ENCODE peak calls at places on chromosomes 1 and 21, in eight cellular contexts. One of them, this sample, is unnamed.

GRCh38 chr1:2602866-2603520 is 16.4 kb downstream of the PRXL2B start:
- DNase-seq in mesenchymal stem cell: no peak
- DNase-seq in effector CD4-positive, alpha-beta T cell: no peak
- DNase-seq in stimulated activated CD8-positive, alpha-beta memory T cell treated with anti-CD3 and anti-CD28 coated beads, Interleukin-7, amount 100 ng/mL, for 48 hours: no peak
- DNase-seq in bronchial epithelial cell: no peak
- DNase-seq in foreskin fibroblast: no peak
- DNase-seq in NCI-H1694 treated with DMSO at 0.1 percent for 48 hours: no peak
- DNase-seq in brain microvascular endothelial cell: no peak
- DNase-seq in this sample: no peak

GRCh38 chr21:38824124-38824822 is 18.5 kb downstream of the ETS2 start:
- DNase-seq in effector CD4-positive, alpha-beta T cell: no peak
- DNase-seq in mesenchymal stem cell: peak
- DNase-seq in stimulated activated CD8-positive, alpha-beta memory T cell treated with anti-CD3 and anti-CD28 coated beads, Interleukin-7, amount 100 ng/mL, for 48 hours: no peak
- DNase-seq in NCI-H1694 treated with DMSO at 0.1 percent for 48 hours: no peak
- DNase-seq in bronchial epithelial cell: no peak
- DNase-seq in brain microvascular endothelial cell: no peak
- DNase-seq in foreskin fibroblast: peak
- DNase-seq in this sample: peak

GRCh38 chr21:31624961-31625491 is 34.5 kb upstream of the SOD1 start:
- DNase-seq in effector CD4-positive, alpha-beta T cell: no peak
- DNase-seq in stimulated activated CD8-positive, alpha-beta memory T cell treated with anti-CD3 and anti-CD28 coated beads, Interleukin-7, amount 100 ng/mL, for 48 hours: no peak
- DNase-seq in brain microvascular endothelial cell: no peak
- DNase-seq in NCI-H1694 treated with DMSO at 0.1 percent for 48 hours: no peak
- DNase-seq in foreskin fibroblast: no peak
- DNase-seq in bronchial epithelial cell: no peak
- DNase-seq in mesenchymal stem cell: no peak
- DNase-seq in this sample: no peak

GRCh38 chr1:201630582-201630981 is 91.7 kb downstream of the NAV1 start:
- DNase-seq in foreskin fibroblast: peak
- DNase-seq in brain microvascular endothelial cell: no peak
- DNase-seq in effector CD4-positive, alpha-beta T cell: no peak
- DNase-seq in mesenchymal stem cell: no peak
- DNase-seq in stimulated activated CD8-positive, alpha-beta memory T cell treated with anti-CD3 and anti-CD28 coated beads, Interleukin-7, amount 100 ng/mL, for 48 hours: no peak
- DNase-seq in bronchial epithelial cell: no peak
- DNase-seq in NCI-H1694 treated with DMSO at 0.1 percent for 48 hours: no peak
- DNase-seq in this sample: no peak

GRCh38 chr1:23908453-23909341 is 4.5 kb downstream of the CNR2 start:
- DNase-seq in stimulated activated CD8-positive, alpha-beta memory T cell treated with anti-CD3 and anti-CD28 coated beads, Interleukin-7, amount 100 ng/mL, for 48 hours: no peak
- DNase-seq in bronchial epithelial cell: no peak
- DNase-seq in brain microvascular endothelial cell: no peak
- DNase-seq in effector CD4-positive, alpha-beta T cell: no peak
- DNase-seq in mesenchymal stem cell: no peak
- DNase-seq in NCI-H1694 treated with DMSO at 0.1 percent for 48 hours: no peak
- DNase-seq in foreskin fibroblast: no peak
- DNase-seq in this sample: no peak

GRCh38 chr21:45409466-45410150 is 4.6 kb downstream of the COL18A1 start:
- DNase-seq in mesenchymal stem cell: no peak
- DNase-seq in stimulated activated CD8-positive, alpha-beta memory T cell treated with anti-CD3 and anti-CD28 coated beads, Interleukin-7, amount 100 ng/mL, for 48 hours: no peak
- DNase-seq in brain microvascular endothelial cell: no peak
- DNase-seq in bronchial epithelial cell: peak
- DNase-seq in NCI-H1694 treated with DMSO at 0.1 percent for 48 hours: no peak
- DNase-seq in foreskin fibroblast: no peak
- DNase-seq in effector CD4-positive, alpha-beta T cell: no peak
- DNase-seq in this sample: no peak

GRCh38 chr1:20729990-20730689 is 2.4 kb downstream of the SH2D5 start:
- DNase-seq in NCI-H1694 treated with DMSO at 0.1 percent for 48 hours: no peak
- DNase-seq in effector CD4-positive, alpha-beta T cell: no peak
- DNase-seq in bronchial epithelial cell: no peak
- DNase-seq in mesenchymal stem cell: no peak
- DNase-seq in stimulated activated CD8-positive, alpha-beta memory T cell treated with anti-CD3 and anti-CD28 coated beads, Interleukin-7, amount 100 ng/mL, for 48 hours: no peak
- DNase-seq in brain microvascular endothelial cell: no peak
- DNase-seq in foreskin fibroblast: no peak
- DNase-seq in this sample: no peak

GRCh38 chr1:244545511-244545910 is 84.4 kb downstream of the CATSPERE start:
- DNase-seq in effector CD4-positive, alpha-beta T cell: no peak
- DNase-seq in mesenchymal stem cell: no peak
- DNase-seq in NCI-H1694 treated with DMSO at 0.1 percent for 48 hours: no peak
- DNase-seq in bronchial epithelial cell: no peak
- DNase-seq in brain microvascular endothelial cell: peak
- DNase-seq in foreskin fibroblast: peak
- DNase-seq in stimulated activated CD8-positive, alpha-beta memory T cell treated with anti-CD3 and anti-CD28 coated beads, Interleukin-7, amount 100 ng/mL, for 48 hours: no peak
- DNase-seq in this sample: no peak

GRCh38 chr1:119784127-119784781 is 15.5 kb upstream of the HMGCS2 start:
- DNase-seq in foreskin fibroblast: peak
- DNase-seq in stimulated activated CD8-positive, alpha-beta memory T cell treated with anti-CD3 and anti-CD28 coated beads, Interleukin-7, amount 100 ng/mL, for 48 hours: no peak
- DNase-seq in effector CD4-positive, alpha-beta T cell: no peak
- DNase-seq in NCI-H1694 treated with DMSO at 0.1 percent for 48 hours: no peak
- DNase-seq in brain microvascular endothelial cell: no peak
- DNase-seq in mesenchymal stem cell: no peak
- DNase-seq in bronchial epithelial cell: peak
- DNase-seq in this sample: peak

GRCh38 chr1:30743584-30744059 is 14.0 kb downstream of the LAPTM5 start:
- DNase-seq in effector CD4-positive, alpha-beta T cell: peak
- DNase-seq in brain microvascular endothelial cell: no peak
- DNase-seq in bronchial epithelial cell: peak
- DNase-seq in mesenchymal stem cell: no peak
- DNase-seq in stimulated activated CD8-positive, alpha-beta memory T cell treated with anti-CD3 and anti-CD28 coated beads, Interleukin-7, amount 100 ng/mL, for 48 hours: no peak
- DNase-seq in NCI-H1694 treated with DMSO at 0.1 percent for 48 hours: peak
- DNase-seq in foreskin fibroblast: no peak
- DNase-seq in this sample: no peak

GRCh38 chr1:222916067-222916466 is 101.2 kb downstream of the DISP1 start:
- DNase-seq in NCI-H1694 treated with DMSO at 0.1 percent for 48 hours: no peak
- DNase-seq in mesenchymal stem cell: no peak
- DNase-seq in stimulated activated CD8-positive, alpha-beta memory T cell treated with anti-CD3 and anti-CD28 coated beads, Interleukin-7, amount 100 ng/mL, for 48 hours: no peak
- DNase-seq in effector CD4-positive, alpha-beta T cell: no peak
- DNase-seq in foreskin fibroblast: no peak
- DNase-seq in brain microvascular endothelial cell: no peak
- DNase-seq in bronchial epithelial cell: peak
- DNase-seq in this sample: no peak

GRCh38 chr21:27693376-27693775 is 726.5 kb upstream of the ADAMTS5 start:
- DNase-seq in brain microvascular endothelial cell: peak
- DNase-seq in stimulated activated CD8-positive, alpha-beta memory T cell treated with anti-CD3 and anti-CD28 coated beads, Interleukin-7, amount 100 ng/mL, for 48 hours: no peak
- DNase-seq in bronchial epithelial cell: peak
- DNase-seq in NCI-H1694 treated with DMSO at 0.1 percent for 48 hours: no peak
- DNase-seq in effector CD4-positive, alpha-beta T cell: no peak
- DNase-seq in foreskin fibroblast: peak
- DNase-seq in mesenchymal stem cell: peak
- DNase-seq in this sample: no peak

GRCh38 chr1:223331301-223331700 is 32.7 kb downstream of the SUSD4 start:
- DNase-seq in mesenchymal stem cell: no peak
- DNase-seq in foreskin fibroblast: no peak
- DNase-seq in NCI-H1694 treated with DMSO at 0.1 percent for 48 hours: no peak
- DNase-seq in effector CD4-positive, alpha-beta T cell: no peak
- DNase-seq in stimulated activated CD8-positive, alpha-beta memory T cell treated with anti-CD3 and anti-CD28 coated beads, Interleukin-7, amount 100 ng/mL, for 48 hours: no peak
- DNase-seq in brain microvascular endothelial cell: no peak
- DNase-seq in bronchial epithelial cell: no peak
- DNase-seq in this sample: no peak

GRCh38 chr1:10867914-10868598 is 71.6 kb upstream of the CASZ1 start:
- DNase-seq in bronchial epithelial cell: no peak
- DNase-seq in mesenchymal stem cell: no peak
- DNase-seq in brain microvascular endothelial cell: no peak
- DNase-seq in stimulated activated CD8-positive, alpha-beta memory T cell treated with anti-CD3 and anti-CD28 coated beads, Interleukin-7, amount 100 ng/mL, for 48 hours: no peak
- DNase-seq in NCI-H1694 treated with DMSO at 0.1 percent for 48 hours: peak
- DNase-seq in foreskin fibroblast: peak
- DNase-seq in effector CD4-positive, alpha-beta T cell: no peak
- DNase-seq in this sample: no peak

GRCh38 chr1:214423045-214423444 is 128.4 kb downstream of the PTPN14 start:
- DNase-seq in bronchial epithelial cell: no peak
- DNase-seq in mesenchymal stem cell: no peak
- DNase-seq in effector CD4-positive, alpha-beta T cell: no peak
- DNase-seq in stimulated activated CD8-positive, alpha-beta memory T cell treated with anti-CD3 and anti-CD28 coated beads, Interleukin-7, amount 100 ng/mL, for 48 hours: no peak
- DNase-seq in brain microvascular endothelial cell: no peak
- DNase-seq in NCI-H1694 treated with DMSO at 0.1 percent for 48 hours: no peak
- DNase-seq in foreskin fibroblast: no peak
- DNase-seq in this sample: no peak

GRCh38 chr1:160547371-160547901 is 24.4 kb upstream of the SLAMF6 start:
- DNase-seq in NCI-H1694 treated with DMSO at 0.1 percent for 48 hours: peak
- DNase-seq in mesenchymal stem cell: no peak
- DNase-seq in brain microvascular endothelial cell: no peak
- DNase-seq in stimulated activated CD8-positive, alpha-beta memory T cell treated with anti-CD3 and anti-CD28 coated beads, Interleukin-7, amount 100 ng/mL, for 48 hours: no peak
- DNase-seq in bronchial epithelial cell: no peak
- DNase-seq in foreskin fibroblast: no peak
- DNase-seq in effector CD4-positive, alpha-beta T cell: no peak
- DNase-seq in this sample: no peak

GRCh38 chr1:8871965-8872399 is 6.5 kb downstream of the ENO1 start:
- DNase-seq in stimulated activated CD8-positive, alpha-beta memory T cell treated with anti-CD3 and anti-CD28 coated beads, Interleukin-7, amount 100 ng/mL, for 48 hours: no peak
- DNase-seq in NCI-H1694 treated with DMSO at 0.1 percent for 48 hours: no peak
- DNase-seq in bronchial epithelial cell: peak
- DNase-seq in effector CD4-positive, alpha-beta T cell: no peak
- DNase-seq in mesenchymal stem cell: peak
- DNase-seq in brain microvascular endothelial cell: no peak
- DNase-seq in foreskin fibroblast: peak
- DNase-seq in this sample: no peak

GRCh38 chr1:51359860-51360259 is 29.5 kb upstream of the TTC39A start:
- DNase-seq in stimulated activated CD8-positive, alpha-beta memory T cell treated with anti-CD3 and anti-CD28 coated beads, Interleukin-7, amount 100 ng/mL, for 48 hours: no peak
- DNase-seq in bronchial epithelial cell: no peak
- DNase-seq in brain microvascular endothelial cell: no peak
- DNase-seq in NCI-H1694 treated with DMSO at 0.1 percent for 48 hours: no peak
- DNase-seq in foreskin fibroblast: no peak
- DNase-seq in effector CD4-positive, alpha-beta T cell: no peak
- DNase-seq in mesenchymal stem cell: no peak
- DNase-seq in this sample: no peak

GRCh38 chr1:46131727-46132528 is 501 bp downstream of the PIK3R3 start:
- DNase-seq in foreskin fibroblast: peak
- DNase-seq in bronchial epithelial cell: peak
- DNase-seq in effector CD4-positive, alpha-beta T cell: no peak
- DNase-seq in mesenchymal stem cell: peak
- DNase-seq in brain microvascular endothelial cell: peak
- DNase-seq in NCI-H1694 treated with DMSO at 0.1 percent for 48 hours: peak
- DNase-seq in stimulated activated CD8-positive, alpha-beta memory T cell treated with anti-CD3 and anti-CD28 coated beads, Interleukin-7, amount 100 ng/mL, for 48 hours: no peak
- DNase-seq in this sample: no peak

GRCh38 chr1:23483327-23484252 is at the start of gene ASAP3:
- DNase-seq in foreskin fibroblast: peak
- DNase-seq in bronchial epithelial cell: no peak
- DNase-seq in NCI-H1694 treated with DMSO at 0.1 percent for 48 hours: no peak
- DNase-seq in brain microvascular endothelial cell: no peak
- DNase-seq in mesenchymal stem cell: peak
- DNase-seq in effector CD4-positive, alpha-beta T cell: no peak
- DNase-seq in stimulated activated CD8-positive, alpha-beta memory T cell treated with anti-CD3 and anti-CD28 coated beads, Interleukin-7, amount 100 ng/mL, for 48 hours: no peak
- DNase-seq in this sample: peak

GRCh38 chr1:116853680-116854191 is 56.0 kb upstream of the PTGFRN start:
- DNase-seq in foreskin fibroblast: peak
- DNase-seq in NCI-H1694 treated with DMSO at 0.1 percent for 48 hours: peak
- DNase-seq in effector CD4-positive, alpha-beta T cell: no peak
- DNase-seq in mesenchymal stem cell: peak
- DNase-seq in stimulated activated CD8-positive, alpha-beta memory T cell treated with anti-CD3 and anti-CD28 coated beads, Interleukin-7, amount 100 ng/mL, for 48 hours: no peak
- DNase-seq in bronchial epithelial cell: peak
- DNase-seq in brain microvascular endothelial cell: peak
- DNase-seq in this sample: no peak

GRCh38 chr1:6745073-6745472 is 40.2 kb upstream of the CAMTA1 start:
- DNase-seq in NCI-H1694 treated with DMSO at 0.1 percent for 48 hours: no peak
- DNase-seq in bronchial epithelial cell: no peak
- DNase-seq in foreskin fibroblast: no peak
- DNase-seq in stimulated activated CD8-positive, alpha-beta memory T cell treated with anti-CD3 and anti-CD28 coated beads, Interleukin-7, amount 100 ng/mL, for 48 hours: no peak
- DNase-seq in mesenchymal stem cell: no peak
- DNase-seq in effector CD4-positive, alpha-beta T cell: no peak
- DNase-seq in brain microvascular endothelial cell: no peak
- DNase-seq in this sample: no peak

GRCh38 chr1:206566976-206567375 is 45.3 kb downstream of the EIF2D start:
- DNase-seq in foreskin fibroblast: no peak
- DNase-seq in brain microvascular endothelial cell: no peak
- DNase-seq in stimulated activated CD8-positive, alpha-beta memory T cell treated with anti-CD3 and anti-CD28 coated beads, Interleukin-7, amount 100 ng/mL, for 48 hours: no peak
- DNase-seq in mesenchymal stem cell: no peak
- DNase-seq in effector CD4-positive, alpha-beta T cell: no peak
- DNase-seq in NCI-H1694 treated with DMSO at 0.1 percent for 48 hours: no peak
- DNase-seq in bronchial epithelial cell: no peak
- DNase-seq in this sample: no peak

GRCh38 chr1:120179420-120180348 is 3.4 kb upstream of the SEC22B start:
- DNase-seq in bronchial epithelial cell: peak
- DNase-seq in NCI-H1694 treated with DMSO at 0.1 percent for 48 hours: no peak
- DNase-seq in effector CD4-positive, alpha-beta T cell: no peak
- DNase-seq in foreskin fibroblast: peak
- DNase-seq in brain microvascular endothelial cell: peak
- DNase-seq in mesenchymal stem cell: peak
- DNase-seq in stimulated activated CD8-positive, alpha-beta memory T cell treated with anti-CD3 and anti-CD28 coated beads, Interleukin-7, amount 100 ng/mL, for 48 hours: no peak
- DNase-seq in this sample: peak

GRCh38 chr21:16563795-16564194 is 834.0 kb downstream of the USP25 start:
- DNase-seq in foreskin fibroblast: peak
- DNase-seq in mesenchymal stem cell: no peak
- DNase-seq in NCI-H1694 treated with DMSO at 0.1 percent for 48 hours: no peak
- DNase-seq in bronchial epithelial cell: no peak
- DNase-seq in effector CD4-positive, alpha-beta T cell: no peak
- DNase-seq in stimulated activated CD8-positive, alpha-beta memory T cell treated with anti-CD3 and anti-CD28 coated beads, Interleukin-7, amount 100 ng/mL, for 48 hours: no peak
- DNase-seq in brain microvascular endothelial cell: no peak
- DNase-seq in this sample: no peak

GRCh38 chr1:76824106-76824505 is 43.2 kb upstream of the ST6GALNAC5 start:
- DNase-seq in stimulated activated CD8-positive, alpha-beta memory T cell treated with anti-CD3 and anti-CD28 coated beads, Interleukin-7, amount 100 ng/mL, for 48 hours: no peak
- DNase-seq in foreskin fibroblast: no peak
- DNase-seq in brain microvascular endothelial cell: no peak
- DNase-seq in NCI-H1694 treated with DMSO at 0.1 percent for 48 hours: no peak
- DNase-seq in mesenchymal stem cell: no peak
- DNase-seq in effector CD4-positive, alpha-beta T cell: no peak
- DNase-seq in bronchial epithelial cell: peak
- DNase-seq in this sample: no peak

GRCh38 chr21:42207426-42207825 is 11.5 kb upstream of the ABCG1 start:
- DNase-seq in bronchial epithelial cell: no peak
- DNase-seq in brain microvascular endothelial cell: no peak
- DNase-seq in mesenchymal stem cell: no peak
- DNase-seq in NCI-H1694 treated with DMSO at 0.1 percent for 48 hours: no peak
- DNase-seq in effector CD4-positive, alpha-beta T cell: no peak
- DNase-seq in stimulated activated CD8-positive, alpha-beta memory T cell treated with anti-CD3 and anti-CD28 coated beads, Interleukin-7, amount 100 ng/mL, for 48 hours: no peak
- DNase-seq in foreskin fibroblast: no peak
- DNase-seq in this sample: no peak

GRCh38 chr1:246002725-246003441 is 504.2 kb downstream of the SMYD3 start:
- DNase-seq in NCI-H1694 treated with DMSO at 0.1 percent for 48 hours: peak
- DNase-seq in bronchial epithelial cell: peak
- DNase-seq in stimulated activated CD8-positive, alpha-beta memory T cell treated with anti-CD3 and anti-CD28 coated beads, Interleukin-7, amount 100 ng/mL, for 48 hours: peak
- DNase-seq in effector CD4-positive, alpha-beta T cell: peak
- DNase-seq in brain microvascular endothelial cell: peak
- DNase-seq in mesenchymal stem cell: peak
- DNase-seq in foreskin fibroblast: peak
- DNase-seq in this sample: peak

GRCh38 chr1:247301176-247301540 is 30.5 kb downstream of the ZNF496 start:
- DNase-seq in brain microvascular endothelial cell: no peak
- DNase-seq in mesenchymal stem cell: no peak
- DNase-seq in NCI-H1694 treated with DMSO at 0.1 percent for 48 hours: no peak
- DNase-seq in bronchial epithelial cell: no peak
- DNase-seq in stimulated activated CD8-positive, alpha-beta memory T cell treated with anti-CD3 and anti-CD28 coated beads, Interleukin-7, amount 100 ng/mL, for 48 hours: no peak
- DNase-seq in foreskin fibroblast: no peak
- DNase-seq in effector CD4-positive, alpha-beta T cell: no peak
- DNase-seq in this sample: no peak

GRCh38 chr1:209819059-209819458 is 8.7 kb upstream of the UTP25 start:
- DNase-seq in NCI-H1694 treated with DMSO at 0.1 percent for 48 hours: no peak
- DNase-seq in mesenchymal stem cell: no peak
- DNase-seq in foreskin fibroblast: no peak
- DNase-seq in brain microvascular endothelial cell: no peak
- DNase-seq in effector CD4-positive, alpha-beta T cell: no peak
- DNase-seq in bronchial epithelial cell: no peak
- DNase-seq in stimulated activated CD8-positive, alpha-beta memory T cell treated with anti-CD3 and anti-CD28 coated beads, Interleukin-7, amount 100 ng/mL, for 48 hours: no peak
- DNase-seq in this sample: no peak

GRCh38 chr1:31788825-31789256 is 24.7 kb upstream of the ADGRB2 start:
- DNase-seq in effector CD4-positive, alpha-beta T cell: peak
- DNase-seq in brain microvascular endothelial cell: peak
- DNase-seq in foreskin fibroblast: peak
- DNase-seq in bronchial epithelial cell: peak
- DNase-seq in NCI-H1694 treated with DMSO at 0.1 percent for 48 hours: peak
- DNase-seq in mesenchymal stem cell: peak
- DNase-seq in stimulated activated CD8-positive, alpha-beta memory T cell treated with anti-CD3 and anti-CD28 coated beads, Interleukin-7, amount 100 ng/mL, for 48 hours: no peak
- DNase-seq in this sample: peak

GRCh38 chr21:44711327-44712202 is at the start of gene TSPEAR:
- DNase-seq in mesenchymal stem cell: no peak
- DNase-seq in foreskin fibroblast: no peak
- DNase-seq in effector CD4-positive, alpha-beta T cell: no peak
- DNase-seq in stimulated activated CD8-positive, alpha-beta memory T cell treated with anti-CD3 and anti-CD28 coated beads, Interleukin-7, amount 100 ng/mL, for 48 hours: no peak
- DNase-seq in brain microvascular endothelial cell: no peak
- DNase-seq in bronchial epithelial cell: no peak
- DNase-seq in NCI-H1694 treated with DMSO at 0.1 percent for 48 hours: no peak
- DNase-seq in this sample: no peak

GRCh38 chr1:175129182-175129581 is 61.5 kb downstream of the TNN start:
- DNase-seq in stimulated activated CD8-positive, alpha-beta memory T cell treated with anti-CD3 and anti-CD28 coated beads, Interleukin-7, amount 100 ng/mL, for 48 hours: no peak
- DNase-seq in effector CD4-positive, alpha-beta T cell: no peak
- DNase-seq in mesenchymal stem cell: peak
- DNase-seq in NCI-H1694 treated with DMSO at 0.1 percent for 48 hours: no peak
- DNase-seq in foreskin fibroblast: peak
- DNase-seq in brain microvascular endothelial cell: no peak
- DNase-seq in bronchial epithelial cell: peak
- DNase-seq in this sample: peak

GRCh38 chr1:237229333-237229732 is 187.3 kb downstream of the RYR2 start:
- DNase-seq in foreskin fibroblast: no peak
- DNase-seq in bronchial epithelial cell: no peak
- DNase-seq in stimulated activated CD8-positive, alpha-beta memory T cell treated with anti-CD3 and anti-CD28 coated beads, Interleukin-7, amount 100 ng/mL, for 48 hours: no peak
- DNase-seq in NCI-H1694 treated with DMSO at 0.1 percent for 48 hours: no peak
- DNase-seq in mesenchymal stem cell: no peak
- DNase-seq in effector CD4-positive, alpha-beta T cell: no peak
- DNase-seq in brain microvascular endothelial cell: no peak
- DNase-seq in this sample: no peak

This sample was measured in fibroblast of the conjunctiva.